ENCODE peak calls at places on chromosomes 2 and 18, in six cellular contexts. L is PC-9, G is GM23248, D is Karpas-422, F is SK-N-SH, J is HCT116. O is an unnamed sample.

GRCh38 chr2:166417669-166418068 is 41.9 kb upstream of the SCN9A start:
- DNase-seq in L (no peak), G (peak; percentile 74), D (peak; percentile 66), F (no peak), J (peak; percentile 39), O (peak; percentile 72)

GRCh38 chr2:143177081-143177786 is 48.0 kb downstream of the ARHGAP15 start:
- DNase-seq in L (no peak), G (no peak), D (peak; percentile 79), F (no peak), J (no peak), O (no peak)

GRCh38 chr18:46155652-46156051 is 51.5 kb downstream of the HAUS1 start:
- DNase-seq in L (peak; percentile 99), G (peak; percentile 95), D (no peak), F (no peak), J (no peak), O (peak; percentile 66)

GRCh38 chr2:55048514-55048924 is 1.7 kb downstream of the RTN4 start:
- DNase-seq in L (no peak), G (peak; percentile 71), D (peak; percentile 72), F (peak; percentile 21), J (peak; percentile 27), O (peak; percentile 47)

GRCh38 chr2:167293172-167293781 is 405.0 kb downstream of the XIRP2 start:
- DNase-seq in L (no peak), G (peak; percentile 49), D (no peak), F (no peak), J (no peak), O (peak; percentile 6)

GRCh38 chr18:56221195-56222065 is 417.0 kb downstream of the TXNL1 start:
- DNase-seq in L (peak; percentile 60), G (peak; percentile 39), D (peak; percentile 29), F (no peak), J (no peak), O (peak; percentile 62)

GRCh38 chr18:58046794-58047555 is 2.9 kb downstream of the NEDD4L start:
- DNase-seq in L (no peak), G (no peak), D (no peak), F (no peak), J (no peak), O (peak; percentile 39)

GRCh38 chr18:72675394-72675793 is 131.3 kb upstream of the CBLN2 start:
- DNase-seq in L (peak; percentile 48), G (peak; percentile 2), D (no peak), F (no peak), J (no peak), O (no peak)

GRCh38 chr2:161371869-161372268 is 44.2 kb upstream of the TBR1 start:
- DNase-seq in L (no peak), G (no peak), D (no peak), F (no peak), J (no peak), O (no peak)

GRCh38 chr2:42495611-42496010 is 1.8 kb upstream of the KCNG3 start:
- DNase-seq in L (peak; percentile 16), G (no peak), D (no peak), F (no peak), J (no peak), O (no peak)

GRCh38 chr2:19695706-19696105 is 206.1 kb downstream of the TTC32 start:
- DNase-seq in L (no peak), G (no peak), D (no peak), F (no peak), J (no peak), O (no peak)

GRCh38 chr2:234679766-234680687 is 183.1 kb upstream of the ARL4C start:
- DNase-seq in L (peak; percentile 96), G (peak; percentile 91), D (no peak), F (no peak), J (peak; percentile 90), O (peak; percentile 89)

GRCh38 chr18:66136039-66136438 is 385.2 kb downstream of the CDH7 start:
- DNase-seq in L (no peak), G (no peak), D (no peak), F (no peak), J (no peak), O (no peak)

GRCh38 chr2:139940701-139941100 is 1160.5 kb upstream of the NXPH2 start:
- DNase-seq in L (no peak), G (no peak), D (no peak), F (no peak), J (no peak), O (no peak)

GRCh38 chr2:200603972-200604371 is 18.2 kb downstream of the AOX1 start:
- DNase-seq in L (peak; percentile 91), G (peak; percentile 77), D (no peak), F (no peak), J (no peak), O (peak; percentile 92)

GRCh38 chr2:155310589-155310988 is 612.1 kb downstream of the KCNJ3 start:
- DNase-seq in L (no peak), G (peak; percentile 55), D (peak; percentile 74), F (peak; percentile 0), J (peak; percentile 47), O (peak; percentile 50)

GRCh38 chr2:108935231-108935863 is 53.7 kb downstream of the EDAR start:
- DNase-seq in L (peak; percentile 9), G (no peak), D (no peak), F (no peak), J (no peak), O (no peak)

DNA sequence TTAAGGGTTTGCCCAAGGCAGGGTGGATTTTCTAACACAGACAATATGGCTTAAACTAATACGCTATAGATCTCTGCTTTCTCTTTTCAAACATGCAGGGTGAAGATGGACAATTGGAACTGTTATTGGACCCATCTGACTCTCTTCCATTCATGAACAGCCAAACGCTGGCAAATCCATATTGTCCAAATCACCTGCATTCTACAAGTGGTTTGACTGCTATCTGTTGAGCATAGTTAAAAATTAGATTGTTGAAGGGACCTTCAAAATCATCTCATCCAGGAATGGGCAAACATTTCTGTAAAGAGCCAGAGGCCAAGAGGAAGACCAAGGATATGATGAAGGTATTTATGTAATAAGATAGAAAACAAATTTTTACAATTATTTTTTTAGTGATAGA is 65.6 kb downstream of the EPHA4 start:
- DNase-seq in L (no peak), G (no peak), D (no peak), F (no peak), J (no peak), O (no peak)
- H4K20me1 ChIP-seq in L (no peaks in the 10 kb centered on the region), G (no peaks in the 10 kb centered on the region), D (no peaks in the 10 kb centered on the region), F (no peaks in the 10 kb centered on the region), J (no peaks in the 10 kb centered on the region), O (no peaks in the 10 kb centered on the region)

DNA sequence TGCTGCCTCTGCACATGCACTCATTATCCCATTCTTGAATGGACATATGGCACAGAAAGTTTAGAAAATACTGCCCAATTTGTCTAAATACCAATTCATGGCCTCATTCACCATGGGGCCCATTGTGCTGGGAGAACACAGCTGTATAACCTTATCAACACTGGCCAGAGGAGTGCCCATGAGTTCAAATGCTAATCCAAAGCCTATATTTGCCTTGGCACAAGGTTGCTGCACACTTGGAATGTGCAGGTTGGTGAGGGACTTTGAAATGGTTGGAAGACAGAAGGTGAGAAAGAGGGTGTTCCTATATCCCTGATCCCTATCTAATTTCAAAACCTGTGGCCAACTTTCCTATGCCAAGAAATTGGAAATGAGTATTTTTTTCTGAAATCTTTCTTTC is 693.9 kb upstream of the ID2 start:
- DNase-seq in L (no peak), G (no peak), D (no peak), F (no peak), J (no peak), O (no peak)
- H3K9me2 ChIP-seq in L (no peaks in the 10 kb centered on the region), G (no peaks in the 10 kb centered on the region), D (no peaks in the 10 kb centered on the region), F (no peaks in the 10 kb centered on the region), J (no peaks in the 10 kb centered on the region), O (no peaks in the 10 kb centered on the region)

GRCh38 chr2:65231892-65232477 is 4.4 kb downstream of the ACTR2 start:
- DNase-seq in L (peak; percentile 15), G (peak; percentile 90), D (no peak), F (no peak), J (no peak), O (no peak)

GRCh38 chr2:65228249-65228750 is 669 bp downstream of the ACTR2 start:
- DNase-seq in L (peak; percentile 52), G (peak; percentile 70), D (peak; percentile 96), F (peak; percentile 48), J (no peak), O (no peak)

GRCh38 chr2:65231121-65231520 is 3.5 kb downstream of the ACTR2 start:
- DNase-seq in L (peak; percentile 34), G (peak; percentile 77), D (no peak), F (no peak), J (no peak), O (peak; percentile 64)

GRCh38 chr2:65227471-65228248 is at the start of gene ACTR2:
- DNase-seq in L (peak; percentile 93), G (peak; percentile 99), D (peak; percentile 100), F (peak; percentile 96), J (peak; percentile 90), O (peak; percentile 96)

GRCh38 chr2:65232636-65233035 is 5.0 kb downstream of the ACTR2 start:
- DNase-seq in L (peak; percentile 39), G (peak; percentile 84), D (no peak), F (no peak), J (no peak), O (peak; percentile 69)
- H4K20me1 ChIP-seq in L (peaks cover 72% of the 10 kb centered on the region), G (peaks cover 6% of the 10 kb centered on the region), D (peaks cover 73% of the 10 kb centered on the region), F (peaks cover 84% of the 10 kb centered on the region), J (peaks cover 2% of the 10 kb centered on the region), O (peaks cover 38% of the 10 kb centered on the region)

GRCh38 chr18:64981915-64982314 is 768.9 kb upstream of the CDH7 start:
- DNase-seq in L (no peak), G (no peak), D (no peak), F (no peak), J (no peak), O (no peak)

GRCh38 chr18:64982414-64983096 is 768.3 kb upstream of the CDH7 start:
- DNase-seq in L (no peak), G (no peak), D (no peak), F (peak; percentile 27), J (no peak), O (no peak)

GRCh38 chr18:64987096-64987495 is 763.7 kb upstream of the CDH7 start:
- DNase-seq in L (no peak), G (no peak), D (no peak), F (no peak), J (no peak), O (no peak)

GRCh38 chr18:64983497-64984238 is 767.1 kb upstream of the CDH7 start:
- DNase-seq in L (no peak), G (no peak), D (no peak), F (no peak), J (no peak), O (no peak)
- H3K9me2 ChIP-seq in L (no peaks in the 10 kb centered on the region), G (no peaks in the 10 kb centered on the region), D (no peaks in the 10 kb centered on the region), F (no peaks in the 10 kb centered on the region), J (no peaks in the 10 kb centered on the region), O (no peaks in the 10 kb centered on the region)

GRCh38 chr18:50848038-50848437 is 28.2 kb upstream of the MRO start:
- DNase-seq in L (no peak), G (peak; percentile 15), D (no peak), F (no peak), J (no peak), O (no peak)
- H4K20me1 ChIP-seq in L (no peaks in the 10 kb centered on the region), G (no peaks in the 10 kb centered on the region), D (no peaks in the 10 kb centered on the region), F (no peaks in the 10 kb centered on the region), J (no peaks in the 10 kb centered on the region), O (no peaks in the 10 kb centered on the region)

O was measured in PC-3.